ENCODE peak calls at places on chromosomes 16 and 17, in six cellular contexts. One of them, this sample, is unnamed.

GRCh38 chr16:77836801-77837200 is 48.4 kb downstream of the VAT1L start:
- DNase-seq in NCI-H1930: no peak
- DNase-seq in iris pigment epithelial cell: no peak
- DNase-seq in stimulated activated CD8-positive, alpha-beta memory T cell treated with anti-CD3 and anti-CD28 coated beads, Interleukin-15, amount 100 ng/mL, for 48 hours: no peak
- DNase-seq in HFFc6: no peak
- DNase-seq in RWPE1: no peak
- DNase-seq in this sample: no peak

GRCh38 chr16:86556576-86556975 is 1.5 kb upstream of the MTHFSD start:
- DNase-seq in iris pigment epithelial cell: no peak
- DNase-seq in NCI-H1930: no peak
- DNase-seq in RWPE1: no peak
- DNase-seq in stimulated activated CD8-positive, alpha-beta memory T cell treated with anti-CD3 and anti-CD28 coated beads, Interleukin-15, amount 100 ng/mL, for 48 hours: no peak
- DNase-seq in HFFc6: no peak
- DNase-seq in this sample: no peak

GRCh38 chr17:82114447-82114846 is 16.4 kb upstream of the FASN start:
- DNase-seq in stimulated activated CD8-positive, alpha-beta memory T cell treated with anti-CD3 and anti-CD28 coated beads, Interleukin-15, amount 100 ng/mL, for 48 hours: no peak
- DNase-seq in RWPE1: no peak
- DNase-seq in NCI-H1930: no peak
- DNase-seq in HFFc6: no peak
- DNase-seq in iris pigment epithelial cell: no peak
- DNase-seq in this sample: no peak

GRCh38 chr17:2883544-2884203 is 87.4 kb downstream of the RAP1GAP2 start:
- DNase-seq in RWPE1: peak
- DNase-seq in NCI-H1930: peak
- DNase-seq in iris pigment epithelial cell: peak
- DNase-seq in stimulated activated CD8-positive, alpha-beta memory T cell treated with anti-CD3 and anti-CD28 coated beads, Interleukin-15, amount 100 ng/mL, for 48 hours: no peak
- DNase-seq in HFFc6: no peak
- DNase-seq in this sample: no peak

GRCh38 chr16:69618721-69619120 is 53.0 kb downstream of the NFAT5 start:
- DNase-seq in HFFc6: no peak
- DNase-seq in stimulated activated CD8-positive, alpha-beta memory T cell treated with anti-CD3 and anti-CD28 coated beads, Interleukin-15, amount 100 ng/mL, for 48 hours: no peak
- DNase-seq in iris pigment epithelial cell: peak
- DNase-seq in NCI-H1930: no peak
- DNase-seq in RWPE1: no peak
- DNase-seq in this sample: no peak

GRCh38 chr17:9217151-9218067 is 196.1 kb downstream of the NTN1 start:
- DNase-seq in stimulated activated CD8-positive, alpha-beta memory T cell treated with anti-CD3 and anti-CD28 coated beads, Interleukin-15, amount 100 ng/mL, for 48 hours: no peak
- DNase-seq in HFFc6: peak
- DNase-seq in iris pigment epithelial cell: peak
- DNase-seq in NCI-H1930: no peak
- DNase-seq in RWPE1: peak
- DNase-seq in this sample: no peak

GRCh38 chr17:5780476-5780875 is 196.2 kb upstream of the NLRP1 start:
- DNase-seq in iris pigment epithelial cell: peak
- DNase-seq in RWPE1: peak
- DNase-seq in stimulated activated CD8-positive, alpha-beta memory T cell treated with anti-CD3 and anti-CD28 coated beads, Interleukin-15, amount 100 ng/mL, for 48 hours: no peak
- DNase-seq in NCI-H1930: no peak
- DNase-seq in HFFc6: peak
- DNase-seq in this sample: no peak

GRCh38 chr17:81509687-81510523 is 2.7 kb downstream of the ACTG1 start:
- DNase-seq in HFFc6: no peak
- DNase-seq in NCI-H1930: no peak
- DNase-seq in iris pigment epithelial cell: peak
- DNase-seq in RWPE1: no peak
- DNase-seq in stimulated activated CD8-positive, alpha-beta memory T cell treated with anti-CD3 and anti-CD28 coated beads, Interleukin-15, amount 100 ng/mL, for 48 hours: no peak
- DNase-seq in this sample: no peak

GRCh38 chr17:72465191-72466024 is 344.6 kb downstream of the SOX9 start:
- DNase-seq in stimulated activated CD8-positive, alpha-beta memory T cell treated with anti-CD3 and anti-CD28 coated beads, Interleukin-15, amount 100 ng/mL, for 48 hours: no peak
- DNase-seq in RWPE1: peak
- DNase-seq in NCI-H1930: no peak
- DNase-seq in iris pigment epithelial cell: peak
- DNase-seq in HFFc6: peak
- DNase-seq in this sample: no peak

GRCh38 chr16:78368121-78369102 is 269.0 kb downstream of the WWOX start:
- DNase-seq in HFFc6: no peak
- DNase-seq in NCI-H1930: no peak
- DNase-seq in RWPE1: no peak
- DNase-seq in stimulated activated CD8-positive, alpha-beta memory T cell treated with anti-CD3 and anti-CD28 coated beads, Interleukin-15, amount 100 ng/mL, for 48 hours: no peak
- DNase-seq in iris pigment epithelial cell: no peak
- DNase-seq in this sample: no peak

GRCh38 chr17:7038025-7038862 is 2.4 kb downstream of the SLC16A13 start:
- DNase-seq in iris pigment epithelial cell: no peak
- DNase-seq in RWPE1: no peak
- DNase-seq in stimulated activated CD8-positive, alpha-beta memory T cell treated with anti-CD3 and anti-CD28 coated beads, Interleukin-15, amount 100 ng/mL, for 48 hours: no peak
- DNase-seq in HFFc6: no peak
- DNase-seq in NCI-H1930: no peak
- DNase-seq in this sample: no peak

GRCh38 chr17:8354196-8354595 is 14.6 kb downstream of the ODF4 start:
- DNase-seq in HFFc6: no peak
- DNase-seq in iris pigment epithelial cell: no peak
- DNase-seq in stimulated activated CD8-positive, alpha-beta memory T cell treated with anti-CD3 and anti-CD28 coated beads, Interleukin-15, amount 100 ng/mL, for 48 hours: no peak
- DNase-seq in NCI-H1930: no peak
- DNase-seq in RWPE1: no peak
- DNase-seq in this sample: no peak

GRCh38 chr17:72421128-72422092 is 300.6 kb downstream of the SOX9 start:
- DNase-seq in HFFc6: peak
- DNase-seq in iris pigment epithelial cell: peak
- DNase-seq in RWPE1: peak
- DNase-seq in stimulated activated CD8-positive, alpha-beta memory T cell treated with anti-CD3 and anti-CD28 coated beads, Interleukin-15, amount 100 ng/mL, for 48 hours: peak
- DNase-seq in NCI-H1930: no peak
- DNase-seq in this sample: no peak

GRCh38 chr16:81601008-81601428 is 156.4 kb downstream of the CMIP start:
- DNase-seq in RWPE1: peak
- DNase-seq in stimulated activated CD8-positive, alpha-beta memory T cell treated with anti-CD3 and anti-CD28 coated beads, Interleukin-15, amount 100 ng/mL, for 48 hours: no peak
- DNase-seq in NCI-H1930: no peak
- DNase-seq in HFFc6: peak
- DNase-seq in iris pigment epithelial cell: peak
- DNase-seq in this sample: no peak

GRCh38 chr17:55053855-55054254 is 85.3 kb downstream of the STXBP4 start:
- DNase-seq in HFFc6: no peak
- DNase-seq in RWPE1: peak
- DNase-seq in NCI-H1930: no peak
- DNase-seq in stimulated activated CD8-positive, alpha-beta memory T cell treated with anti-CD3 and anti-CD28 coated beads, Interleukin-15, amount 100 ng/mL, for 48 hours: no peak
- DNase-seq in iris pigment epithelial cell: peak
- DNase-seq in this sample: no peak

GRCh38 chr17:55709984-55710383 is 12.7 kb downstream of the TMEM100 start:
- DNase-seq in NCI-H1930: no peak
- DNase-seq in RWPE1: no peak
- DNase-seq in iris pigment epithelial cell: no peak
- DNase-seq in HFFc6: no peak
- DNase-seq in stimulated activated CD8-positive, alpha-beta memory T cell treated with anti-CD3 and anti-CD28 coated beads, Interleukin-15, amount 100 ng/mL, for 48 hours: no peak
- DNase-seq in this sample: no peak

GRCh38 chr16:87008664-87009063 is 308.5 kb downstream of the C16orf95 start:
- DNase-seq in NCI-H1930: no peak
- DNase-seq in stimulated activated CD8-positive, alpha-beta memory T cell treated with anti-CD3 and anti-CD28 coated beads, Interleukin-15, amount 100 ng/mL, for 48 hours: no peak
- DNase-seq in iris pigment epithelial cell: no peak
- DNase-seq in HFFc6: no peak
- DNase-seq in RWPE1: no peak
- DNase-seq in this sample: no peak

GRCh38 chr17:14014647-14015046 is 54.7 kb upstream of the COX10 start:
- DNase-seq in RWPE1: no peak
- DNase-seq in HFFc6: no peak
- DNase-seq in iris pigment epithelial cell: peak
- DNase-seq in NCI-H1930: no peak
- DNase-seq in stimulated activated CD8-positive, alpha-beta memory T cell treated with anti-CD3 and anti-CD28 coated beads, Interleukin-15, amount 100 ng/mL, for 48 hours: no peak
- DNase-seq in this sample: no peak

GRCh38 chr17:4533522-4534502 is 21.4 kb downstream of the MYBBP1A start:
- DNase-seq in stimulated activated CD8-positive, alpha-beta memory T cell treated with anti-CD3 and anti-CD28 coated beads, Interleukin-15, amount 100 ng/mL, for 48 hours: no peak
- DNase-seq in NCI-H1930: no peak
- DNase-seq in HFFc6: no peak
- DNase-seq in RWPE1: no peak
- DNase-seq in iris pigment epithelial cell: no peak
- DNase-seq in this sample: no peak

GRCh38 chr17:44203731-44204452 is 4.2 kb upstream of the ATXN7L3 start:
- DNase-seq in stimulated activated CD8-positive, alpha-beta memory T cell treated with anti-CD3 and anti-CD28 coated beads, Interleukin-15, amount 100 ng/mL, for 48 hours: no peak
- DNase-seq in HFFc6: peak
- DNase-seq in RWPE1: no peak
- DNase-seq in NCI-H1930: peak
- DNase-seq in iris pigment epithelial cell: peak
- DNase-seq in this sample: peak